ENCODE peak calls at places on chromosomes 4 and X, in five cellular contexts. One of them, this sample, is unnamed.

GRCh38 chr4:70761276-70761816 is 39.6 kb downstream of the RUFY3 start:
- DNase-seq in CD4-positive, alpha-beta memory T cell: no peak
- DNase-seq in stimulated activated CD4-positive, alpha-beta T cell treated with anti-CD3 and anti-CD28 coated beads, TNF-alpha, amount 100 ng/mL, for 48 hours: no peak
- DNase-seq in HT-29: no peak
- DNase-seq in ecto neural progenitor cell: no peak
- DNase-seq in this sample: no peak

GRCh38 chr4:185165605-185166063 is 22.6 kb downstream of the SLC25A4 start:
- DNase-seq in CD4-positive, alpha-beta memory T cell: no peak
- DNase-seq in ecto neural progenitor cell: no peak
- DNase-seq in stimulated activated CD4-positive, alpha-beta T cell treated with anti-CD3 and anti-CD28 coated beads, TNF-alpha, amount 100 ng/mL, for 48 hours: no peak
- DNase-seq in HT-29: no peak
- DNase-seq in this sample: no peak

GRCh38 chr4:160510925-160511324 is 1408.0 kb downstream of the RAPGEF2 start:
- DNase-seq in HT-29: no peak
- DNase-seq in CD4-positive, alpha-beta memory T cell: no peak
- DNase-seq in stimulated activated CD4-positive, alpha-beta T cell treated with anti-CD3 and anti-CD28 coated beads, TNF-alpha, amount 100 ng/mL, for 48 hours: no peak
- DNase-seq in ecto neural progenitor cell: no peak
- DNase-seq in this sample: no peak

GRCh38 chr4:53614616-53615015 is 23.3 kb upstream of the LNX1 start:
- DNase-seq in stimulated activated CD4-positive, alpha-beta T cell treated with anti-CD3 and anti-CD28 coated beads, TNF-alpha, amount 100 ng/mL, for 48 hours: no peak
- DNase-seq in ecto neural progenitor cell: no peak
- DNase-seq in HT-29: peak
- DNase-seq in CD4-positive, alpha-beta memory T cell: no peak
- DNase-seq in this sample: no peak

GRCh38 chr4:75007891-75008290 is 75.0 kb downstream of the PARM1 start:
- DNase-seq in stimulated activated CD4-positive, alpha-beta T cell treated with anti-CD3 and anti-CD28 coated beads, TNF-alpha, amount 100 ng/mL, for 48 hours: no peak
- DNase-seq in ecto neural progenitor cell: no peak
- DNase-seq in HT-29: no peak
- DNase-seq in CD4-positive, alpha-beta memory T cell: no peak
- DNase-seq in this sample: no peak

GRCh38 chr4:99205104-99205979 is 13.7 kb downstream of the ADH6 start:
- DNase-seq in ecto neural progenitor cell: no peak
- DNase-seq in CD4-positive, alpha-beta memory T cell: no peak
- DNase-seq in stimulated activated CD4-positive, alpha-beta T cell treated with anti-CD3 and anti-CD28 coated beads, TNF-alpha, amount 100 ng/mL, for 48 hours: no peak
- DNase-seq in HT-29: no peak
- DNase-seq in this sample: no peak

GRCh38 chr4:57966987-57967760 is 857.0 kb upstream of the IGFBP7 start:
- DNase-seq in HT-29: no peak
- DNase-seq in CD4-positive, alpha-beta memory T cell: no peak
- DNase-seq in ecto neural progenitor cell: no peak
- DNase-seq in stimulated activated CD4-positive, alpha-beta T cell treated with anti-CD3 and anti-CD28 coated beads, TNF-alpha, amount 100 ng/mL, for 48 hours: no peak
- DNase-seq in this sample: no peak

GRCh38 chr4:52780206-52780605 is 29.0 kb upstream of the ERVMER34-1 start:
- DNase-seq in ecto neural progenitor cell: no peak
- DNase-seq in stimulated activated CD4-positive, alpha-beta T cell treated with anti-CD3 and anti-CD28 coated beads, TNF-alpha, amount 100 ng/mL, for 48 hours: no peak
- DNase-seq in CD4-positive, alpha-beta memory T cell: no peak
- DNase-seq in HT-29: no peak
- DNase-seq in this sample: peak

GRCh38 chrX:154378799-154379568 is at the start of gene EMD:
- DNase-seq in ecto neural progenitor cell: peak
- DNase-seq in CD4-positive, alpha-beta memory T cell: peak
- DNase-seq in HT-29: peak
- DNase-seq in stimulated activated CD4-positive, alpha-beta T cell treated with anti-CD3 and anti-CD28 coated beads, TNF-alpha, amount 100 ng/mL, for 48 hours: peak
- DNase-seq in this sample: peak

GRCh38 chr4:33780952-33781655 is 2463.2 kb downstream of the ARAP2 start:
- DNase-seq in CD4-positive, alpha-beta memory T cell: no peak
- DNase-seq in ecto neural progenitor cell: no peak
- DNase-seq in stimulated activated CD4-positive, alpha-beta T cell treated with anti-CD3 and anti-CD28 coated beads, TNF-alpha, amount 100 ng/mL, for 48 hours: no peak
- DNase-seq in HT-29: no peak
- DNase-seq in this sample: no peak

GRCh38 chr4:105896461-105896939 is 1.2 kb downstream of the NPNT start:
- DNase-seq in ecto neural progenitor cell: no peak
- DNase-seq in CD4-positive, alpha-beta memory T cell: no peak
- DNase-seq in stimulated activated CD4-positive, alpha-beta T cell treated with anti-CD3 and anti-CD28 coated beads, TNF-alpha, amount 100 ng/mL, for 48 hours: no peak
- DNase-seq in HT-29: no peak
- DNase-seq in this sample: no peak

GRCh38 chr4:138086471-138086870 is 155.7 kb downstream of the SLC7A11 start:
- DNase-seq in HT-29: no peak
- DNase-seq in CD4-positive, alpha-beta memory T cell: no peak
- DNase-seq in ecto neural progenitor cell: no peak
- DNase-seq in stimulated activated CD4-positive, alpha-beta T cell treated with anti-CD3 and anti-CD28 coated beads, TNF-alpha, amount 100 ng/mL, for 48 hours: no peak
- DNase-seq in this sample: no peak

GRCh38 chr4:139454111-139454600 is at the start of gene RAB33B:
- DNase-seq in CD4-positive, alpha-beta memory T cell: no peak
- DNase-seq in ecto neural progenitor cell: no peak
- DNase-seq in HT-29: no peak
- DNase-seq in stimulated activated CD4-positive, alpha-beta T cell treated with anti-CD3 and anti-CD28 coated beads, TNF-alpha, amount 100 ng/mL, for 48 hours: no peak
- DNase-seq in this sample: no peak

GRCh38 chr4:99504804-99505502 is 5.9 kb upstream of the C4orf17 start:
- DNase-seq in HT-29: no peak
- DNase-seq in stimulated activated CD4-positive, alpha-beta T cell treated with anti-CD3 and anti-CD28 coated beads, TNF-alpha, amount 100 ng/mL, for 48 hours: no peak
- DNase-seq in CD4-positive, alpha-beta memory T cell: peak
- DNase-seq in ecto neural progenitor cell: no peak
- DNase-seq in this sample: no peak

GRCh38 chr4:70994069-70994366 is 569 bp downstream of the DCK start:
- DNase-seq in HT-29: peak
- DNase-seq in CD4-positive, alpha-beta memory T cell: no peak
- DNase-seq in ecto neural progenitor cell: no peak
- DNase-seq in stimulated activated CD4-positive, alpha-beta T cell treated with anti-CD3 and anti-CD28 coated beads, TNF-alpha, amount 100 ng/mL, for 48 hours: no peak
- DNase-seq in this sample: peak

GRCh38 chr4:152972821-152973613 is 36.9 kb downstream of the FHDC1 start:
- DNase-seq in HT-29: no peak
- DNase-seq in ecto neural progenitor cell: no peak
- DNase-seq in CD4-positive, alpha-beta memory T cell: no peak
- DNase-seq in stimulated activated CD4-positive, alpha-beta T cell treated with anti-CD3 and anti-CD28 coated beads, TNF-alpha, amount 100 ng/mL, for 48 hours: no peak
- DNase-seq in this sample: no peak

GRCh38 chr4:54657556-54658313 is at the start of gene KIT:
- DNase-seq in CD4-positive, alpha-beta memory T cell: no peak
- DNase-seq in HT-29: no peak
- DNase-seq in stimulated activated CD4-positive, alpha-beta T cell treated with anti-CD3 and anti-CD28 coated beads, TNF-alpha, amount 100 ng/mL, for 48 hours: no peak
- DNase-seq in ecto neural progenitor cell: peak
- DNase-seq in this sample: peak

GRCh38 chrX:103066606-103067005 is 2.6 kb upstream of the BEX1 start:
- DNase-seq in stimulated activated CD4-positive, alpha-beta T cell treated with anti-CD3 and anti-CD28 coated beads, TNF-alpha, amount 100 ng/mL, for 48 hours: no peak
- DNase-seq in ecto neural progenitor cell: no peak
- DNase-seq in CD4-positive, alpha-beta memory T cell: no peak
- DNase-seq in HT-29: no peak
- DNase-seq in this sample: no peak

GRCh38 chrX:155094468-155095061 is 23.3 kb downstream of the BRCC3 start:
- DNase-seq in ecto neural progenitor cell: no peak
- DNase-seq in HT-29: peak
- DNase-seq in stimulated activated CD4-positive, alpha-beta T cell treated with anti-CD3 and anti-CD28 coated beads, TNF-alpha, amount 100 ng/mL, for 48 hours: no peak
- DNase-seq in CD4-positive, alpha-beta memory T cell: peak
- DNase-seq in this sample: no peak

GRCh38 chr4:176539091-176539784 is 219.5 kb downstream of the SPCS3 start:
- DNase-seq in CD4-positive, alpha-beta memory T cell: no peak
- DNase-seq in HT-29: no peak
- DNase-seq in stimulated activated CD4-positive, alpha-beta T cell treated with anti-CD3 and anti-CD28 coated beads, TNF-alpha, amount 100 ng/mL, for 48 hours: no peak
- DNase-seq in ecto neural progenitor cell: no peak
- DNase-seq in this sample: no peak

GRCh38 chr4:127188847-127189246 is 443.9 kb upstream of the INTU start:
- DNase-seq in HT-29: no peak
- DNase-seq in ecto neural progenitor cell: no peak
- DNase-seq in stimulated activated CD4-positive, alpha-beta T cell treated with anti-CD3 and anti-CD28 coated beads, TNF-alpha, amount 100 ng/mL, for 48 hours: no peak
- DNase-seq in CD4-positive, alpha-beta memory T cell: no peak
- DNase-seq in this sample: no peak

GRCh38 chr4:121165206-121165605 is 1.1 kb upstream of the TNIP3 start:
- DNase-seq in ecto neural progenitor cell: no peak
- DNase-seq in stimulated activated CD4-positive, alpha-beta T cell treated with anti-CD3 and anti-CD28 coated beads, TNF-alpha, amount 100 ng/mL, for 48 hours: no peak
- DNase-seq in HT-29: no peak
- DNase-seq in CD4-positive, alpha-beta memory T cell: no peak
- DNase-seq in this sample: no peak

GRCh38 chr4:37246891-37247290 is 2.3 kb downstream of the NWD2 start:
- DNase-seq in stimulated activated CD4-positive, alpha-beta T cell treated with anti-CD3 and anti-CD28 coated beads, TNF-alpha, amount 100 ng/mL, for 48 hours: no peak
- DNase-seq in HT-29: no peak
- DNase-seq in ecto neural progenitor cell: no peak
- DNase-seq in CD4-positive, alpha-beta memory T cell: no peak
- DNase-seq in this sample: no peak

GRCh38 chr4:71713611-71714203 is 70.2 kb downstream of the GC start:
- DNase-seq in CD4-positive, alpha-beta memory T cell: no peak
- DNase-seq in ecto neural progenitor cell: no peak
- DNase-seq in stimulated activated CD4-positive, alpha-beta T cell treated with anti-CD3 and anti-CD28 coated beads, TNF-alpha, amount 100 ng/mL, for 48 hours: no peak
- DNase-seq in HT-29: peak
- DNase-seq in this sample: no peak

GRCh38 chrX:71251456-71251973 is 2.4 kb downstream of the ZMYM3 start:
- DNase-seq in ecto neural progenitor cell: no peak
- DNase-seq in stimulated activated CD4-positive, alpha-beta T cell treated with anti-CD3 and anti-CD28 coated beads, TNF-alpha, amount 100 ng/mL, for 48 hours: no peak
- DNase-seq in HT-29: no peak
- DNase-seq in CD4-positive, alpha-beta memory T cell: no peak
- DNase-seq in this sample: no peak

GRCh38 chr4:121050251-121050650 is 22.1 kb downstream of the NDNF start:
- DNase-seq in HT-29: peak
- DNase-seq in stimulated activated CD4-positive, alpha-beta T cell treated with anti-CD3 and anti-CD28 coated beads, TNF-alpha, amount 100 ng/mL, for 48 hours: no peak
- DNase-seq in ecto neural progenitor cell: no peak
- DNase-seq in CD4-positive, alpha-beta memory T cell: no peak
- DNase-seq in this sample: no peak

GRCh38 chr4:168541608-168541953 is 44.7 kb downstream of the PALLD start:
- DNase-seq in HT-29: peak
- DNase-seq in ecto neural progenitor cell: no peak
- DNase-seq in CD4-positive, alpha-beta memory T cell: no peak
- DNase-seq in stimulated activated CD4-positive, alpha-beta T cell treated with anti-CD3 and anti-CD28 coated beads, TNF-alpha, amount 100 ng/mL, for 48 hours: no peak
- DNase-seq in this sample: no peak

GRCh38 chr4:185933078-185933581 is 121.1 kb upstream of the SORBS2 start:
- DNase-seq in stimulated activated CD4-positive, alpha-beta T cell treated with anti-CD3 and anti-CD28 coated beads, TNF-alpha, amount 100 ng/mL, for 48 hours: no peak
- DNase-seq in ecto neural progenitor cell: no peak
- DNase-seq in HT-29: no peak
- DNase-seq in CD4-positive, alpha-beta memory T cell: no peak
- DNase-seq in this sample: peak

GRCh38 chr4:4836044-4836443 is 23.4 kb upstream of the MSX1 start:
- DNase-seq in stimulated activated CD4-positive, alpha-beta T cell treated with anti-CD3 and anti-CD28 coated beads, TNF-alpha, amount 100 ng/mL, for 48 hours: no peak
- DNase-seq in CD4-positive, alpha-beta memory T cell: no peak
- DNase-seq in ecto neural progenitor cell: no peak
- DNase-seq in HT-29: no peak
- DNase-seq in this sample: no peak

GRCh38 chrX:46831620-46832327 is 5.1 kb upstream of the RP2 start:
- DNase-seq in HT-29: no peak
- DNase-seq in CD4-positive, alpha-beta memory T cell: no peak
- DNase-seq in stimulated activated CD4-positive, alpha-beta T cell treated with anti-CD3 and anti-CD28 coated beads, TNF-alpha, amount 100 ng/mL, for 48 hours: no peak
- DNase-seq in ecto neural progenitor cell: no peak
- DNase-seq in this sample: no peak

GRCh38 chr4:158428242-158428641 is 93.4 kb upstream of the RXFP1 start:
- DNase-seq in HT-29: no peak
- DNase-seq in CD4-positive, alpha-beta memory T cell: no peak
- DNase-seq in ecto neural progenitor cell: no peak
- DNase-seq in stimulated activated CD4-positive, alpha-beta T cell treated with anti-CD3 and anti-CD28 coated beads, TNF-alpha, amount 100 ng/mL, for 48 hours: no peak
- DNase-seq in this sample: no peak

GRCh38 chrX:71870337-71871098 is 40.1 kb upstream of the NHSL2 start:
- DNase-seq in CD4-positive, alpha-beta memory T cell: no peak
- DNase-seq in stimulated activated CD4-positive, alpha-beta T cell treated with anti-CD3 and anti-CD28 coated beads, TNF-alpha, amount 100 ng/mL, for 48 hours: no peak
- DNase-seq in HT-29: peak
- DNase-seq in ecto neural progenitor cell: no peak
- DNase-seq in this sample: no peak

GRCh38 chrX:311156-312129 is 7.2 kb downstream of the GTPBP6 start:
- DNase-seq in stimulated activated CD4-positive, alpha-beta T cell treated with anti-CD3 and anti-CD28 coated beads, TNF-alpha, amount 100 ng/mL, for 48 hours: no peak
- DNase-seq in ecto neural progenitor cell: no peak
- DNase-seq in HT-29: no peak
- DNase-seq in CD4-positive, alpha-beta memory T cell: no peak
- DNase-seq in this sample: no peak

GRCh38 chr4:150664935-150665334 is 83.0 kb downstream of the MAB21L2 start:
- DNase-seq in HT-29: peak
- DNase-seq in stimulated activated CD4-positive, alpha-beta T cell treated with anti-CD3 and anti-CD28 coated beads, TNF-alpha, amount 100 ng/mL, for 48 hours: no peak
- DNase-seq in CD4-positive, alpha-beta memory T cell: no peak
- DNase-seq in ecto neural progenitor cell: no peak
- DNase-seq in this sample: no peak

GRCh38 chr4:78056265-78057129 is 626 bp upstream of the FRAS1 start:
- DNase-seq in ecto neural progenitor cell: peak
- DNase-seq in stimulated activated CD4-positive, alpha-beta T cell treated with anti-CD3 and anti-CD28 coated beads, TNF-alpha, amount 100 ng/mL, for 48 hours: no peak
- DNase-seq in CD4-positive, alpha-beta memory T cell: peak
- DNase-seq in HT-29: peak
- DNase-seq in this sample: peak

GRCh38 chr4:90159193-90159592 is 32.0 kb downstream of the CCSER1 start:
- DNase-seq in stimulated activated CD4-positive, alpha-beta T cell treated with anti-CD3 and anti-CD28 coated beads, TNF-alpha, amount 100 ng/mL, for 48 hours: no peak
- DNase-seq in HT-29: peak
- DNase-seq in CD4-positive, alpha-beta memory T cell: no peak
- DNase-seq in ecto neural progenitor cell: no peak
- DNase-seq in this sample: no peak

GRCh38 chr4:144649646-144650045 is 3.7 kb downstream of the HHIP start:
- DNase-seq in HT-29: no peak
- DNase-seq in CD4-positive, alpha-beta memory T cell: no peak
- DNase-seq in ecto neural progenitor cell: no peak
- DNase-seq in stimulated activated CD4-positive, alpha-beta T cell treated with anti-CD3 and anti-CD28 coated beads, TNF-alpha, amount 100 ng/mL, for 48 hours: no peak
- DNase-seq in this sample: no peak

GRCh38 chr4:185810746-185811508 is 1.1 kb downstream of the SORBS2 start:
- DNase-seq in HT-29: no peak
- DNase-seq in CD4-positive, alpha-beta memory T cell: no peak
- DNase-seq in stimulated activated CD4-positive, alpha-beta T cell treated with anti-CD3 and anti-CD28 coated beads, TNF-alpha, amount 100 ng/mL, for 48 hours: no peak
- DNase-seq in ecto neural progenitor cell: no peak
- DNase-seq in this sample: no peak

This sample was measured in heart left ventricle.